ENCODE peak calls at places on chromosomes 11 and 22, in five cellular contexts. J is body of pancreas, C is epithelial cell of esophagus, W is cardiac fibroblast, Z is fibroblast of pulmonary artery. A is an unnamed sample.

GRCh38 chr11:11448626-11449025 is 95.6 kb upstream of the CSNK2A3 start:
- DNase-seq in J (no peak), C (no peak), W (no peak), Z (no peak), A (no peak)

GRCh38 chr22:41257696-41258095 is 17.0 kb upstream of the CHADL start:
- DNase-seq in J (no peak), C (no peak), W (no peak), Z (no peak), A (no peak)

GRCh38 chr11:82842019-82842418 is 58.2 kb downstream of the PRCP start:
- DNase-seq in J (no peak), C (no peak), W (no peak), Z (no peak), A (no peak)

GRCh38 chr11:6640985-6641701 is 14.5 kb downstream of the DCHS1 start:
- DNase-seq in J (no peak), C (no peak), W (no peak), Z (no peak), A (no peak)

GRCh38 chr11:117976445-117976844 is 9.7 kb upstream of the IL10RA start:
- DNase-seq in J (no peak), C (no peak), W (no peak), Z (no peak), A (no peak)

GRCh38 chr22:31681625-31682345 is 19.8 kb upstream of the PISD start:
- DNase-seq in J (no peak), C (no peak), W (peak; percentile 58), Z (peak; percentile 17), A (peak; percentile 50)

GRCh38 chr22:42820075-42820763 is 36.9 kb downstream of the ARFGAP3 start:
- DNase-seq in J (no peak), C (peak; percentile 73), W (peak; percentile 81), Z (peak; percentile 79), A (peak; percentile 84)

GRCh38 chr11:33545941-33546340 is 154.7 kb downstream of the C11orf91 start:
- DNase-seq in J (no peak), C (peak; percentile 39), W (peak; percentile 43), Z (peak; percentile 64), A (peak; percentile 25)

GRCh38 chr22:35406443-35406842 is 6.5 kb downstream of the MCM5 start:
- DNase-seq in J (no peak), C (no peak), W (no peak), Z (no peak), A (no peak)

GRCh38 chr11:116515666-116516184 is 257.1 kb downstream of the BUD13 start:
- DNase-seq in J (peak; percentile 35), C (no peak), W (no peak), Z (no peak), A (no peak)

GRCh38 chr11:28343304-28344233 is 235.4 kb downstream of the METTL15 start:
- DNase-seq in J (peak; percentile 6), C (peak; percentile 71), W (peak; percentile 76), Z (peak; percentile 85), A (peak; percentile 90)

GRCh38 chr22:40204331-40205116 is 26.8 kb downstream of the TNRC6B start:
- DNase-seq in J (no peak), C (no peak), W (peak; percentile 73), Z (peak; percentile 59), A (peak; percentile 61)

GRCh38 chr22:45972091-45972867 is 4.7 kb downstream of the WNT7B start:
- DNase-seq in J (no peak), C (peak; percentile 40), W (no peak), Z (no peak), A (no peak)

GRCh38 chr22:45972868-45973212 is 4.1 kb downstream of the WNT7B start:
- DNase-seq in J (no peak), C (no peak), W (no peak), Z (no peak), A (no peak)

GRCh38 chr22:45970709-45971388 is 6.1 kb downstream of the WNT7B start:
- DNase-seq in J (no peak), C (no peak), W (no peak), Z (no peak), A (peak; percentile 22)

GRCh38 chr22:45969801-45970464 is 7.0 kb downstream of the WNT7B start:
- DNase-seq in J (no peak), C (no peak), W (no peak), Z (no peak), A (no peak)

GRCh38 chr22:45971389-45972028 is 5.5 kb downstream of the WNT7B start:
- DNase-seq in J (no peak), C (no peak), W (no peak), Z (no peak), A (no peak)
- H3K4me3 ChIP-seq in J (no peak overlapping the region), C (peak overlapping the region; percentile 15), W (peak overlapping the region; percentile 21), Z (peak overlapping the region; percentile 19), A (peak overlapping the region; percentile 30)

GRCh38 chr11:8267831-8268529 is 4.3 kb upstream of the LMO1 start:
- DNase-seq in J (peak; percentile 60), C (peak; percentile 18), W (no peak), Z (no peak), A (no peak)
- H3K4me3 ChIP-seq in J (no peak overlapping the region), C (no peak overlapping the region), W (no peak overlapping the region), Z (no peak overlapping the region), A (no peak overlapping the region)

GRCh38 chr22:49948116-49948515 is 12.5 kb upstream of the PIM3 start:
- DNase-seq in J (peak; percentile 77), C (no peak), W (no peak), Z (no peak), A (no peak)
- H3K4me3 ChIP-seq in J (peak overlapping the region; percentile 17), C (peak overlapping the region; percentile 8), W (no peak overlapping the region), Z (no peak overlapping the region), A (no peak overlapping the region)

DNA sequence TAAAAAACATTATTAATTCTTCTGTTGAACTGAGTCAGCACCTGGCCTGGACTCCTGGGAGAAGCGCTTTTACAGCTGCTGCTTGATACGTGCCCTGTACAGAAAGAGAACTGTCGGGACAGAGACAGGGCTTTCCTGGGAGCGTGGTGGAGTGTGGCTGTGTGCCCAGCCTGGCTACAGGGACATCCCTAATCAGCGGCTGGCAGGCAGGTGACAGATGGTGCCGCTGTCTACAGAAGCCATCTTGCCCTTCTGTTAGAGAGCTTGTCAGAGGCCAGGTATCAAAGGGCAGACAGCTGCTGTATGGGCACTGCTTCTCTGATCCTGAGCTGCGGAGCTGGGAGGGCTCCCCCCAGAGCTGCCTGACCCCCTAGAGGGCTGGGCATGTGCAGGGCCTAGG is 361.8 kb downstream of the TENM4 start:
- DNase-seq in J (peak; percentile 52), C (no peak), W (no peak), Z (no peak), A (no peak)
- H3K4me3 ChIP-seq in J (no peak overlapping the region), C (no peak overlapping the region), W (no peak overlapping the region), Z (no peak overlapping the region), A (no peak overlapping the region)

DNA sequence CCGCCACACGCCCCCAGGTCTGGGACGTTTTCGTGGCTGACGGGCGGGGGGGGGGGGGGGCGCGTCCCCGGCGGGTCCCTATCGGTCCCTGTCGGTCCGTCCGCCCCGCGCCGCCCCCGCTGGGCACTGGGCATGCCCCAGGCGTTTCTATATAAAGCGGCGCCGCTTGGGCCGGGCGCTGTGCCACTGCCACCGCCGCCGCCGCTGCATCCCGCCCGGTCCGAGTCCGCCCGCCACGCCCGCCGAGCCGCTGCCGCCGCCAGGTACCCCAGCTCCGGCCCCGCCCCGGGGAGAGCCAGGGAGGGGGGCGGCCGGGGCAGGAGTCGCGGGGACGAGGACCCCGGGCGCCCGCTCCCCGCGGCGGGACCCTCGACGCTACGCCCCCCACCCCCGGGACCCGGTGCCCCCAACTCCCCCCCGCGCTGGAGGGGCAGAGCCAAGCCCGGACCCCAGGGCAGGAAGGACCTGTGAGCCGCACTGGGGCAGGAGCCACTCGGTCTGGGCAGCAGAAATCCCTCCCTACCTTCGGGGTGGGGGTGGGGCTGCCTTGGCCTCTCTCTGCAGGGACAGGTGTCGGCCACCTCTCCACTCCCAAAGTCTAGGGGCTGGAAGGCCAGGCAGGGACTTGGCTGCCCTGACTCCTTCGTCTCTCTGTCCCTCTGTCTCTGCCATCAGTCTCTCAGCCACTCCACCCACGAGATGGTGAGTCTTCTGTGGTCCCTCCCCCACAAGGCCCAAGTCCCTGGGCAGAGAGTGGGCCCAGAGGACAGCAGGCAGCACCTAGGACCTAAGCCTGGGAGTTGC is at the start of gene CARNS1:
- DNase-seq in J (peak; percentile 68), C (no peak), W (no peak), Z (no peak), A (no peak)
- H3K4me3 ChIP-seq in J (no peak within 1 kb of the TSS), C (no peak within 1 kb of the TSS), W (peak within 1 kb of the TSS; percentile 32), Z (peak within 1 kb of the TSS; percentile 14), A (no peak within 1 kb of the TSS)

A was measured in choroid plexus epithelial cell.